ENCODE peak calls at places on chromosomes 1 and 21, in eight cellular contexts. N is NCI-H748 treated with DMSO at 0.1 percent for 48 hours; V is NCI-H1092 treated with DMSO at 0.1 percent for 48 hours; I is stimulated activated CD4-positive, alpha-beta T cell treated with anti-CD3 and anti-CD28 coated beads, Interleukin-15, amount 100 ng/mL, for 1 hour; S is dorsolateral prefrontal cortex; X is uterus; G is MV-4-11; Q is A549. L is an unnamed sample.

GRCh38 chr21:15009964-15010363 is 54.8 kb downstream of the NRIP1 start:
- DNase-seq in V (no peak), S (no peak), I (no peak), N (no peak), X (no peak), Q (no peak), G (no peak), L (no peak)

GRCh38 chr1:63575340-63575826 is 17.8 kb upstream of the PGM1 start:
- DNase-seq in G (peak; percentile 3), Q (no peak), I (no peak), N (peak; percentile 7), X (no peak), S (no peak), V (peak; percentile 5), L (no peak)

GRCh38 chr1:162193815-162194214 is 124.3 kb downstream of the NOS1AP start:
- DNase-seq in X (no peak), N (no peak), S (no peak), I (no peak), V (peak; percentile 80), G (no peak), Q (no peak), L (no peak)

GRCh38 chr1:22452401-22452963 is 831 bp downstream of the ZBTB40 start:
- DNase-seq in S (no peak), Q (no peak), X (no peak), N (no peak), G (peak; percentile 38), I (no peak), V (peak; percentile 90), L (peak; percentile 40)

GRCh38 chr1:12501661-12502060 is 116.3 kb downstream of the DHRS3 start:
- DNase-seq in N (no peak), X (no peak), G (no peak), S (no peak), Q (no peak), I (no peak), V (no peak), L (no peak)

GRCh38 chr21:45378258-45378966 is 26.6 kb upstream of the COL18A1 start:
- DNase-seq in G (no peak), V (no peak), S (no peak), Q (no peak), X (no peak), N (no peak), I (no peak), L (no peak)

GRCh38 chr1:53562256-53562982 is 103.2 kb downstream of the DMRTB1 start:
- DNase-seq in S (no peak), V (no peak), Q (no peak), I (no peak), G (no peak), N (no peak), X (peak; percentile 5), L (no peak)

GRCh38 chr21:26715878-26716506 is 129.2 kb downstream of the ADAMTS1 start:
- DNase-seq in X (peak; percentile 25), I (no peak), V (peak; percentile 66), G (no peak), S (peak; percentile 66), Q (peak; percentile 10), N (peak; percentile 48), L (peak; percentile 33)

GRCh38 chr1:63621698-63622097 is 28.5 kb downstream of the PGM1 start:
- DNase-seq in I (no peak), N (no peak), X (peak; percentile 42), G (no peak), V (no peak), S (peak; percentile 45), Q (no peak), L (peak; percentile 27)

GRCh38 chr1:167105150-167105840 is 11.4 kb downstream of the STYXL2 start:
- DNase-seq in S (no peak), I (no peak), G (peak; percentile 32), Q (no peak), N (no peak), V (no peak), X (no peak), L (no peak)

GRCh38 chr1:114061431-114061830 is 82.2 kb downstream of the OLFML3 start:
- DNase-seq in N (no peak), V (no peak), S (no peak), Q (no peak), X (no peak), I (no peak), G (no peak), L (no peak)

GRCh38 chr1:23098463-23099170 is 70.0 kb downstream of the LUZP1 start:
- DNase-seq in V (peak; percentile 71), X (peak; percentile 58), S (peak; percentile 54), G (peak; percentile 46), I (peak; percentile 30), Q (peak; percentile 36), N (peak; percentile 45), L (peak; percentile 69)

GRCh38 chr1:147292635-147293251 is 50.3 kb downstream of the CHD1L start:
- DNase-seq in X (no peak), I (no peak), V (no peak), Q (no peak), S (no peak), G (peak; percentile 12), N (no peak), L (no peak)

GRCh38 chr1:162133566-162133965 is 64.1 kb downstream of the NOS1AP start:
- DNase-seq in N (no peak), V (no peak), I (no peak), S (no peak), X (no peak), G (no peak), Q (no peak), L (no peak)

GRCh38 chr1:8472668-8473067 is 154.8 kb downstream of the SLC45A1 start:
- DNase-seq in X (no peak), N (no peak), I (no peak), S (no peak), Q (no peak), V (no peak), G (no peak), L (no peak)

GRCh38 chr1:101203812-101204540 is 32.8 kb upstream of the S1PR1 start:
- DNase-seq in G (no peak), V (peak; percentile 39), I (no peak), N (peak; percentile 82), X (no peak), S (no peak), Q (no peak), L (no peak)

GRCh38 chr1:92968138-92969032 is 7.1 kb upstream of the DIPK1A start:
- DNase-seq in I (no peak), S (no peak), G (peak; percentile 82), N (no peak), V (peak; percentile 8), X (no peak), Q (peak; percentile 12), L (no peak)

GRCh38 chr1:8259498-8260290 is 58.2 kb upstream of the SLC45A1 start:
- DNase-seq in I (no peak), G (no peak), N (no peak), S (no peak), X (peak; percentile 34), V (peak; percentile 53), Q (peak; percentile 13), L (peak; percentile 76)

GRCh38 chr1:9004731-9005708 is 21.2 kb downstream of the SLC2A7 start:
- DNase-seq in N (peak; percentile 20), Q (peak; percentile 77), I (peak; percentile 66), X (peak; percentile 73), V (peak; percentile 63), G (peak; percentile 80), S (peak; percentile 82), L (peak; percentile 85)

GRCh38 chr1:85230305-85230977 is 29.0 kb downstream of the C1orf52 start:
- DNase-seq in V (no peak), Q (no peak), G (no peak), X (no peak), N (no peak), I (no peak), S (no peak), L (no peak)

GRCh38 chr1:28591708-28592313 is at the start of gene RAB42:
- DNase-seq in G (no peak), N (no peak), V (no peak), I (no peak), X (peak; percentile 38), S (no peak), Q (no peak), L (no peak)

GRCh38 chr1:165075725-165076370 is 280.7 kb downstream of the LMX1A start:
- DNase-seq in Q (peak; percentile 24), I (no peak), V (peak; percentile 63), S (no peak), N (peak; percentile 23), X (peak; percentile 30), G (peak; percentile 31), L (no peak)

GRCh38 chr1:109751531-109752260 is 10.9 kb upstream of the GSTM3 start:
- DNase-seq in I (no peak), S (no peak), N (no peak), X (no peak), V (no peak), Q (no peak), G (no peak), L (peak; percentile 9)

GRCh38 chr1:201383647-201384405 is 6.3 kb upstream of the TNNT2 start:
- DNase-seq in V (peak; percentile 27), Q (no peak), N (no peak), S (no peak), X (no peak), G (no peak), I (no peak), L (no peak)

GRCh38 chr1:164092603-164093353 is 466.2 kb upstream of the PBX1 start:
- DNase-seq in I (no peak), V (no peak), G (no peak), Q (no peak), N (no peak), X (no peak), S (no peak), L (no peak)

GRCh38 chr1:203147376-203147775 is 19.9 kb downstream of the ADORA1 start:
- DNase-seq in Q (no peak), N (no peak), X (no peak), I (no peak), G (no peak), S (no peak), V (no peak), L (no peak)

GRCh38 chr21:36210779-36211659 is 54.4 kb downstream of the DOP1B start:
- DNase-seq in Q (no peak), S (no peak), G (no peak), X (no peak), V (no peak), N (no peak), I (no peak), L (no peak)

GRCh38 chr1:6357243-6357929 is 36.2 kb downstream of the ACOT7 start:
- DNase-seq in V (no peak), G (no peak), N (no peak), Q (no peak), I (no peak), S (no peak), X (no peak), L (no peak)

GRCh38 chr1:153985984-153986761 is at the start of gene RAB13:
- DNase-seq in V (peak; percentile 70), I (no peak), G (no peak), S (peak; percentile 63), N (peak; percentile 65), Q (peak; percentile 94), X (peak; percentile 91), L (peak; percentile 83)

GRCh38 chr1:116556289-116557006 is 14.4 kb downstream of the CD58 start:
- DNase-seq in X (no peak), N (no peak), G (peak; percentile 85), Q (no peak), S (no peak), I (peak; percentile 34), V (no peak), L (peak; percentile 60)

GRCh38 chr1:154115180-154115579 is 39.7 kb downstream of the NUP210L start:
- DNase-seq in S (no peak), Q (no peak), I (no peak), G (peak; percentile 50), N (no peak), V (no peak), X (no peak), L (no peak)